ENCODE peak calls at places on chromosome 3, in ten cellular contexts. W is fibroblast of the aortic adventitia; L is HTR-8/SVneo; Q is adrenal gland; R is stimulated activated naive CD4-positive, alpha-beta T cell; A is amygdala; V is suprapubic skin; J is T-helper 2 cell; T is HFFc6; B is Caki2. N is an unnamed sample.
A peak's percentile ranks its signal among the peaks of the same experiment; 100 is the strongest.

GRCh38 chr3:5505997-5506396 is 318.5 kb downstream of the EDEM1 start:
- DNase-seq in W (no peak), L (no peak), Q (no peak), R (no peak), A (no peak), V (no peak), J (no peak), T (no peak), B (no peak), N (no peak)

GRCh38 chr3:121748638-121749275 is 784 bp downstream of the GOLGB1 start:
- DNase-seq in W (peak; percentile 34), L (no peak), Q (peak; percentile 87), R (peak; percentile 26), A (no peak), V (no peak), J (no peak), T (peak; percentile 21), B (no peak), N (peak; percentile 14)

GRCh38 chr3:141275032-141275422 is 43.4 kb downstream of the PXYLP1 start:
- DNase-seq in W (peak; percentile 14), L (no peak), Q (peak; percentile 29), R (no peak), A (no peak), V (no peak), J (no peak), T (peak; percentile 72), B (peak; percentile 53), N (no peak)

GRCh38 chr3:135891121-135891520 is 74.4 kb upstream of the PPP2R3A start:
- DNase-seq in W (peak; percentile 34), L (no peak), Q (no peak), R (no peak), A (no peak), V (no peak), J (no peak), T (no peak), B (no peak), N (no peak)

GRCh38 chr3:106688463-106688862 is 688.8 kb upstream of the CCDC54 start:
- DNase-seq in W (peak; percentile 96), L (peak; percentile 62), Q (no peak), R (no peak), A (no peak), V (peak; percentile 60), J (no peak), T (peak; percentile 77), B (peak; percentile 21), N (no peak)

GRCh38 chr3:8954938-8955763 is 8.1 kb downstream of the RAD18 start:
- DNase-seq in W (peak; percentile 87), L (peak; percentile 37), Q (no peak), R (no peak), A (no peak), V (no peak), J (no peak), T (peak; percentile 82), B (no peak), N (no peak)

GRCh38 chr3:170079466-170080165 is 41.8 kb downstream of the GPR160 start:
- DNase-seq in W (peak; percentile 12), L (no peak), Q (no peak), R (no peak), A (no peak), V (no peak), J (no peak), T (no peak), B (peak; percentile 89), N (no peak)

GRCh38 chr3:127304121-127304744 is 16.4 kb upstream of the PRR20G start:
- DNase-seq in W (no peak), L (no peak), Q (no peak), R (no peak), A (no peak), V (no peak), J (no peak), T (no peak), B (peak; percentile 16), N (no peak)

GRCh38 chr3:61761694-61762430 is 200.5 kb downstream of the PTPRG start:
- DNase-seq in W (no peak), L (no peak), Q (no peak), R (no peak), A (no peak), V (no peak), J (no peak), T (no peak), B (no peak), N (no peak)

GRCh38 chr3:49900491-49901153 is 3.1 kb downstream of the MST1R start:
- DNase-seq in W (peak; percentile 25), L (peak; percentile 82), Q (peak; percentile 87), R (no peak), A (no peak), V (no peak), J (no peak), T (peak; percentile 72), B (peak; percentile 28), N (no peak)

GRCh38 chr3:139120336-139120971 is 75.8 kb upstream of the PRR23C start:
- DNase-seq in W (peak; percentile 43), L (peak; percentile 58), Q (peak; percentile 53), R (no peak), A (no peak), V (no peak), J (no peak), T (peak; percentile 92), B (peak; percentile 30), N (no peak)

GRCh38 chr3:145183261-145183660 is 977.7 kb downstream of the PLOD2 start:
- DNase-seq in W (peak; percentile 36), L (no peak), Q (no peak), R (no peak), A (no peak), V (no peak), J (no peak), T (no peak), B (no peak), N (no peak)

GRCh38 chr3:127535106-127535785 is 55.3 kb downstream of the TPRA1 start:
- DNase-seq in W (no peak), L (no peak), Q (peak; percentile 47), R (no peak), A (no peak), V (no peak), J (no peak), T (no peak), B (no peak), N (no peak)

GRCh38 chr3:176514297-176514696 is 683.0 kb downstream of the TBL1XR1 start:
- DNase-seq in W (peak; percentile 57), L (no peak), Q (no peak), R (no peak), A (no peak), V (no peak), J (no peak), T (no peak), B (peak; percentile 21), N (peak; percentile 13)

GRCh38 chr3:49998326-49998725 is 58.4 kb downstream of the RBM6 start:
- DNase-seq in W (peak; percentile 58), L (peak; percentile 22), Q (no peak), R (no peak), A (no peak), V (no peak), J (no peak), T (peak; percentile 72), B (no peak), N (no peak)

GRCh38 chr3:11288786-11289637 is 16.8 kb downstream of the ATG7 start:
- DNase-seq in W (peak; percentile 96), L (peak; percentile 61), Q (peak; percentile 54), R (no peak), A (no peak), V (no peak), J (no peak), T (peak; percentile 84), B (peak; percentile 88), N (peak; percentile 60)

GRCh38 chr3:58880182-58880581 is 169.6 kb downstream of the CFAP20DC start:
- DNase-seq in W (peak; percentile 41), L (no peak), Q (no peak), R (no peak), A (no peak), V (no peak), J (no peak), T (peak; percentile 48), B (no peak), N (no peak)

GRCh38 chr3:21017115-21017852 is 733.7 kb downstream of the ZNF385D start:
- DNase-seq in W (peak; percentile 1), L (no peak), Q (no peak), R (no peak), A (no peak), V (no peak), J (no peak), T (no peak), B (peak; percentile 75), N (no peak)

N was measured in KG1.